ENCODE peak calls at places on chromosomes 16 and 17, in ten cellular contexts. R, L, X, Y, J, S, C, M, D and G are unnamed samples.
A peak's percentile ranks its signal among the peaks of the same experiment; 100 is the strongest.

GRCh38 chr17:78952706-78953105 is 27.0 kb downstream of the LGALS3BP start:
- DNase-seq in M (no peak), J (no peak), C (no peak), R (no peak), Y (no peak), S (no peak), L (no peak), X (no peak), D (no peak), G (no peak)

GRCh38 chr17:7129311-7129710 is 14.7 kb upstream of the ASGR2 start:
- DNase-seq in Y (no peak), S (no peak), J (no peak), X (no peak), D (no peak), M (no peak), C (no peak), L (no peak), R (no peak), G (no peak)

GRCh38 chr16:30977502-30977901 is 7.5 kb upstream of the HSD3B7 start:
- DNase-seq in J (no peak), C (peak; percentile 66), D (no peak), L (no peak), X (no peak), Y (no peak), R (no peak), M (no peak), S (no peak), G (peak; percentile 48)

GRCh38 chr16:660459-661183 is 7.3 kb upstream of the RHOT2 start:
- DNase-seq in J (peak; percentile 90), R (no peak), X (peak; percentile 58), M (peak; percentile 55), C (peak; percentile 94), Y (no peak), D (no peak), S (peak; percentile 34), L (peak; percentile 90), G (peak; percentile 94)

GRCh38 chr17:32929288-32929574 is 1.3 kb downstream of the TMEM98 start:
- DNase-seq in J (peak; percentile 50), L (no peak), R (no peak), S (no peak), C (no peak), X (no peak), Y (no peak), D (no peak), M (no peak), G (peak; percentile 55)

GRCh38 chr17:76524598-76525512 is 12.7 kb downstream of the CYGB start:
- DNase-seq in Y (no peak), R (no peak), C (no peak), D (no peak), X (no peak), M (no peak), L (peak; percentile 81), S (peak; percentile 48), J (peak; percentile 92), G (no peak)

GRCh38 chr17:81382851-81383250 is 12.4 kb upstream of the BAHCC1 start:
- DNase-seq in X (no peak), Y (no peak), R (no peak), D (no peak), M (no peak), S (no peak), L (no peak), C (no peak), J (no peak), G (no peak)

GRCh38 chr16:48616571-48616970 is 6.6 kb upstream of the N4BP1 start:
- DNase-seq in R (no peak), C (no peak), M (no peak), Y (no peak), J (no peak), X (no peak), S (no peak), D (no peak), L (no peak), G (no peak)

GRCh38 chr16:4801962-4802658 is at the start of gene ROGDI:
- DNase-seq in L (peak; percentile 83), Y (peak; percentile 87), S (no peak), X (peak; percentile 77), R (no peak), M (no peak), D (peak; percentile 58), J (peak; percentile 42), C (peak; percentile 95), G (peak; percentile 94)

GRCh38 chr17:2608350-2608913 is 15.0 kb downstream of the PAFAH1B1 start:
- DNase-seq in R (no peak), M (no peak), D (no peak), S (no peak), L (no peak), J (no peak), C (no peak), X (no peak), Y (no peak), G (no peak)

GRCh38 chr16:20814761-20815160 is 8.4 kb downstream of the REXO5 start:
- DNase-seq in M (no peak), L (no peak), R (no peak), D (no peak), Y (no peak), S (no peak), J (no peak), C (no peak), X (no peak), G (no peak)

GRCh38 chr17:82287849-82288601 is 14.5 kb upstream of the CSNK1D start:
- DNase-seq in Y (no peak), M (peak; percentile 48), X (no peak), L (peak; percentile 83), D (no peak), C (no peak), S (no peak), R (no peak), J (peak; percentile 95), G (no peak)

GRCh38 chr17:59620518-59621259 is 994 bp downstream of the CLTC start:
- DNase-seq in C (no peak), J (peak; percentile 54), S (no peak), L (peak; percentile 30), R (no peak), M (no peak), D (peak; percentile 22), X (peak; percentile 43), Y (no peak), G (peak; percentile 77)

GRCh38 chr16:72042157-72042660 is 12.1 kb upstream of the HP start:
- DNase-seq in R (no peak), C (no peak), M (no peak), S (peak; percentile 27), J (no peak), L (no peak), Y (no peak), X (no peak), D (peak; percentile 28), G (no peak)

GRCh38 chr17:63276376-63276775 is 169.7 kb downstream of the CYB561 start:
- DNase-seq in R (no peak), D (no peak), M (no peak), Y (no peak), S (no peak), L (no peak), X (no peak), J (no peak), C (no peak), G (no peak)